ENCODE peak calls at places on chromosome 13, in nine cellular contexts. One of them, this sample, is unnamed. For H3K4me1, the result is how much of the 10 kb centered on the place peaks cover.

GRCh38 chr13:114157869-114158495 is 21.1 kb upstream of the CFAP97D2 start:
- DNase-seq in uterus: no peak
- DNase-seq in stomach: no peak
- DNase-seq in psoas muscle: no peak
- DNase-seq in mammary epithelial cell: no peak
- DNase-seq in endothelial cell of umbilical vein: no peak
- DNase-seq in BE2C: no peak
- DNase-seq in neural progenitor cell: no peak
- DNase-seq in upper lobe of right lung: no peak
- DNase-seq in this sample: no peak

GRCh38 chr13:112968910-112969691 is at the start of gene MCF2L:
- DNase-seq in stomach: peak
- DNase-seq in psoas muscle: no peak
- DNase-seq in mammary epithelial cell: no peak
- DNase-seq in neural progenitor cell: peak
- DNase-seq in BE2C: no peak
- DNase-seq in endothelial cell of umbilical vein: peak
- DNase-seq in upper lobe of right lung: peak
- DNase-seq in uterus: no peak
- DNase-seq in this sample: peak

GRCh38 chr13:110914293-110915056 is 394 bp downstream of the ANKRD10 start:
- DNase-seq in neural progenitor cell: peak
- DNase-seq in psoas muscle: peak
- DNase-seq in stomach: peak
- DNase-seq in upper lobe of right lung: peak
- DNase-seq in mammary epithelial cell: no peak
- DNase-seq in uterus: peak
- DNase-seq in endothelial cell of umbilical vein: peak
- DNase-seq in BE2C: peak
- DNase-seq in this sample: peak

GRCh38 chr13:110421696-110422395 is 114.8 kb downstream of the COL4A2 start:
- DNase-seq in upper lobe of right lung: no peak
- DNase-seq in mammary epithelial cell: no peak
- DNase-seq in endothelial cell of umbilical vein: no peak
- DNase-seq in neural progenitor cell: no peak
- DNase-seq in stomach: no peak
- DNase-seq in uterus: no peak
- DNase-seq in BE2C: no peak
- DNase-seq in psoas muscle: no peak
- DNase-seq in this sample: no peak

GRCh38 chr13:29520671-29521070 is 74.8 kb downstream of the SLC7A1 start:
- DNase-seq in neural progenitor cell: no peak
- DNase-seq in BE2C: no peak
- DNase-seq in mammary epithelial cell: no peak
- DNase-seq in upper lobe of right lung: no peak
- DNase-seq in endothelial cell of umbilical vein: peak
- DNase-seq in psoas muscle: no peak
- DNase-seq in uterus: no peak
- DNase-seq in stomach: no peak
- DNase-seq in this sample: no peak

GRCh38 chr13:112657850-112658445 is 31.9 kb upstream of the ATP11A start:
- DNase-seq in upper lobe of right lung: peak
- DNase-seq in BE2C: no peak
- DNase-seq in neural progenitor cell: no peak
- DNase-seq in psoas muscle: no peak
- DNase-seq in stomach: no peak
- DNase-seq in mammary epithelial cell: peak
- DNase-seq in endothelial cell of umbilical vein: no peak
- DNase-seq in uterus: peak
- DNase-seq in this sample: no peak

GRCh38 chr13:29922281-29922821 is 71.9 kb upstream of the UBL3 start:
- DNase-seq in mammary epithelial cell: peak
- DNase-seq in BE2C: no peak
- DNase-seq in stomach: no peak
- DNase-seq in psoas muscle: no peak
- DNase-seq in uterus: no peak
- DNase-seq in neural progenitor cell: no peak
- DNase-seq in endothelial cell of umbilical vein: no peak
- DNase-seq in upper lobe of right lung: no peak
- DNase-seq in this sample: no peak

GRCh38 chr13:53068841-53069520 is 40.4 kb downstream of the OLFM4 start:
- DNase-seq in BE2C: no peak
- DNase-seq in endothelial cell of umbilical vein: no peak
- DNase-seq in upper lobe of right lung: no peak
- DNase-seq in stomach: no peak
- DNase-seq in psoas muscle: no peak
- DNase-seq in mammary epithelial cell: no peak
- DNase-seq in uterus: no peak
- DNase-seq in neural progenitor cell: peak
- DNase-seq in this sample: no peak

GRCh38 chr13:30551194-30551593 is 66.5 kb upstream of the USPL1 start:
- DNase-seq in uterus: no peak
- DNase-seq in mammary epithelial cell: peak
- DNase-seq in BE2C: no peak
- DNase-seq in stomach: no peak
- DNase-seq in upper lobe of right lung: no peak
- DNase-seq in psoas muscle: no peak
- DNase-seq in endothelial cell of umbilical vein: peak
- DNase-seq in neural progenitor cell: peak
- DNase-seq in this sample: no peak

GRCh38 chr13:58933475-58933874 is 1230.3 kb downstream of the DIAPH3 start:
- DNase-seq in mammary epithelial cell: no peak
- DNase-seq in psoas muscle: no peak
- DNase-seq in neural progenitor cell: no peak
- DNase-seq in uterus: no peak
- DNase-seq in stomach: no peak
- DNase-seq in upper lobe of right lung: no peak
- DNase-seq in BE2C: no peak
- DNase-seq in endothelial cell of umbilical vein: no peak
- DNase-seq in this sample: no peak

GRCh38 chr13:111058796-111059506 is 56.2 kb upstream of the ARHGEF7 start:
- DNase-seq in psoas muscle: no peak
- DNase-seq in neural progenitor cell: no peak
- DNase-seq in stomach: no peak
- DNase-seq in endothelial cell of umbilical vein: no peak
- DNase-seq in BE2C: no peak
- DNase-seq in upper lobe of right lung: no peak
- DNase-seq in uterus: no peak
- DNase-seq in mammary epithelial cell: peak
- DNase-seq in this sample: no peak

GRCh38 chr13:113116206-113116800 is 6.3 kb upstream of the F10 start:
- DNase-seq in mammary epithelial cell: no peak
- DNase-seq in endothelial cell of umbilical vein: no peak
- DNase-seq in neural progenitor cell: no peak
- DNase-seq in upper lobe of right lung: no peak
- DNase-seq in uterus: no peak
- DNase-seq in stomach: peak
- DNase-seq in psoas muscle: no peak
- DNase-seq in BE2C: no peak
- DNase-seq in this sample: no peak

GRCh38 chr13:27339299-27339698 is 68.7 kb downstream of the RASL11A start:
- DNase-seq in uterus: no peak
- DNase-seq in BE2C: peak
- DNase-seq in mammary epithelial cell: peak
- DNase-seq in endothelial cell of umbilical vein: peak
- DNase-seq in psoas muscle: no peak
- DNase-seq in stomach: peak
- DNase-seq in neural progenitor cell: peak
- DNase-seq in upper lobe of right lung: no peak
- DNase-seq in this sample: peak

GRCh38 chr13:104414181-104414580 is 1348.0 kb upstream of the SLC10A2 start:
- DNase-seq in stomach: no peak
- DNase-seq in uterus: no peak
- DNase-seq in upper lobe of right lung: no peak
- DNase-seq in neural progenitor cell: no peak
- DNase-seq in endothelial cell of umbilical vein: no peak
- DNase-seq in mammary epithelial cell: no peak
- DNase-seq in psoas muscle: no peak
- DNase-seq in BE2C: no peak
- DNase-seq in this sample: no peak

DNA sequence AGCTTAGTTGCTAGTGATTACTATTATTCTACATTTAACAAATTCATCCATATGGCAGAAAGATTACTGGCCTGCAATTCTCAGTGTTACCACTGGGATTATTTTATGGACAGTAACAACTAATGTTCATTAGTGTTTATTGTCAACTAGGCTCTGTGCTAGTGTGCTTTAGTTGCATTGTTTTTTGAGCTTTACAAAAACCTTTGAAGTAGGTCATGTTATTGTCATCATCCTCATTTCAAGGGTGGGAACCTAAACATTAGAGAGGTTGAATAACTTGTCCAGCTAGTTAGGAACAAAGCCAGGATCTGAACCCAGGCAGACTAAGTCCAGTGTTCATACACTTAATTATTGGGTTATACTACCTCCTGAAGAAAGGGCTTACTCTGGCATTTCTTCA is 27.8 kb upstream of the TDRD3 start:
- DNase-seq in upper lobe of right lung: no peak
- DNase-seq in endothelial cell of umbilical vein: no peak
- DNase-seq in BE2C: no peak
- DNase-seq in mammary epithelial cell: peak
- DNase-seq in psoas muscle: no peak
- DNase-seq in stomach: no peak
- DNase-seq in neural progenitor cell: no peak
- DNase-seq in uterus: no peak
- DNase-seq in this sample: no peak
- TF ChIP-seq CTCF in upper lobe of right lung: peak
- TF ChIP-seq CTCF in endothelial cell of umbilical vein: no peak
- TF ChIP-seq CTCF in BE2C: peak
- TF ChIP-seq CTCF in mammary epithelial cell: peak
- TF ChIP-seq CTCF in psoas muscle: peak
- TF ChIP-seq CTCF in stomach: no peak
- TF ChIP-seq CTCF in neural progenitor cell: peak
- TF ChIP-seq CTCF in uterus: no peak
- TF ChIP-seq CTCF in this sample: peak

DNA sequence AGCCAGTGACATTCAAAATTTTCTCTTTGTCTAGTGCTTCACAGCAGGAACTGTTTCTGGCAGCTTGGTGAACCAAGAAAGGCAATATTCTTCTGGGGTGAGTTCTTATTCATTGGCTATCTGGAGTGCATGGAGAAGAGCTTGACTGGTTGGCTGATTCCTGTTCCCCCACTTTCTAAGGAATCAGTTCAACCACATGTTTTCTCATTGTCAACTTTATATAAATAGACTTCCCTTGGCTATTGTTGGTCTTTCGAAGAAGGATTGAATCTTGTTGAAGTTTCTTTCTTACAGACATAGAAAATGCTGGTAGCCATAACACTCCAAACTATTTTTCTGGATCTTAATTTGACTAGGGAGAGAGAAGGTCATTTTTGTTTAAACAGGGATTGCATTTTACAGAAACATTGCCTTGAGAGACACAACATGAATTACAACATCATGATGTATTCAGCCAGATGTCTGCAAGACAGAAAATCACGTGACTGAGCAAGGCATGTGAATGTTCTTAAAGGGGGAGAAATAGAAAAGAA is 85.2 kb downstream of the EDNRB start:
- DNase-seq in psoas muscle: no peak
- DNase-seq in neural progenitor cell: peak
- DNase-seq in upper lobe of right lung: no peak
- DNase-seq in endothelial cell of umbilical vein: no peak
- DNase-seq in BE2C: no peak
- DNase-seq in mammary epithelial cell: no peak
- DNase-seq in stomach: no peak
- DNase-seq in uterus: peak
- DNase-seq in this sample: no peak
- H3K4me3 ChIP-seq in psoas muscle: no peak
- H3K4me3 ChIP-seq in neural progenitor cell: no peak
- H3K4me3 ChIP-seq in upper lobe of right lung: no peak
- H3K4me3 ChIP-seq in endothelial cell of umbilical vein: no peak
- H3K4me3 ChIP-seq in BE2C: no peak
- H3K4me3 ChIP-seq in mammary epithelial cell: no peak
- H3K4me3 ChIP-seq in stomach: no peak
- H3K4me3 ChIP-seq in uterus: no peak
- H3K4me3 ChIP-seq in this sample: no peak

DNA sequence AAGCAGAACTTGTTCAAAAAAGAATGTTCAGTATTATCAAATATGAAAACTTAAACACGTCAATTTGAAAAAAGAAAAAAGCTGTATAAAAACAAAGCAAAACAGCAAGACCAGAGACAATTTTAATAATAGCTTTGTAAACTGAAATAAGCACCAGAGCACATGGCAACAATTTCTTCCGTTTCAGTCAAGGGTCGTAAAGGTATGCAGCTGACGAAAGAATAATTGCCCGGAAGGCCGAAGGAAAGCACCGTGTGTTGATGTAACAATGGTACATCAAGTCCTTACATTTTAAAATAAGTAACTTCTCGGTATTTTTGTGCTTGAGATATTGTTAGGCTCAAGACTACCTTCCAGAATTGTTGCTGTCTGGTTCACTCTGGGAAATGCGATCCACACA is 1.7 kb downstream of the PROSER1 start:
- DNase-seq in neural progenitor cell: no peak
- DNase-seq in stomach: no peak
- DNase-seq in upper lobe of right lung: no peak
- DNase-seq in mammary epithelial cell: peak
- DNase-seq in endothelial cell of umbilical vein: no peak
- DNase-seq in BE2C: no peak
- DNase-seq in uterus: no peak
- DNase-seq in psoas muscle: no peak
- DNase-seq in this sample: no peak
- H3K4me1 ChIP-seq in neural progenitor cell: under half
- H3K4me1 ChIP-seq in stomach: under half
- H3K4me1 ChIP-seq in upper lobe of right lung: under half
- H3K4me1 ChIP-seq in mammary epithelial cell: under half
- H3K4me1 ChIP-seq in endothelial cell of umbilical vein: under half
- H3K4me1 ChIP-seq in BE2C: under half
- H3K4me1 ChIP-seq in uterus: under half
- H3K4me1 ChIP-seq in psoas muscle: under half
- H3K4me1 ChIP-seq in this sample: under half

GRCh38 chr13:40013554-40013953 is 358.1 kb downstream of the COG6 start:
- DNase-seq in upper lobe of right lung: no peak
- DNase-seq in mammary epithelial cell: no peak
- DNase-seq in BE2C: no peak
- DNase-seq in psoas muscle: no peak
- DNase-seq in stomach: no peak
- DNase-seq in uterus: no peak
- DNase-seq in endothelial cell of umbilical vein: no peak
- DNase-seq in neural progenitor cell: no peak
- DNase-seq in this sample: no peak

GRCh38 chr13:40016953-40017660 is 361.6 kb downstream of the COG6 start:
- DNase-seq in endothelial cell of umbilical vein: peak
- DNase-seq in mammary epithelial cell: no peak
- DNase-seq in neural progenitor cell: no peak
- DNase-seq in upper lobe of right lung: no peak
- DNase-seq in uterus: no peak
- DNase-seq in BE2C: no peak
- DNase-seq in stomach: no peak
- DNase-seq in psoas muscle: no peak
- DNase-seq in this sample: no peak

DNA sequence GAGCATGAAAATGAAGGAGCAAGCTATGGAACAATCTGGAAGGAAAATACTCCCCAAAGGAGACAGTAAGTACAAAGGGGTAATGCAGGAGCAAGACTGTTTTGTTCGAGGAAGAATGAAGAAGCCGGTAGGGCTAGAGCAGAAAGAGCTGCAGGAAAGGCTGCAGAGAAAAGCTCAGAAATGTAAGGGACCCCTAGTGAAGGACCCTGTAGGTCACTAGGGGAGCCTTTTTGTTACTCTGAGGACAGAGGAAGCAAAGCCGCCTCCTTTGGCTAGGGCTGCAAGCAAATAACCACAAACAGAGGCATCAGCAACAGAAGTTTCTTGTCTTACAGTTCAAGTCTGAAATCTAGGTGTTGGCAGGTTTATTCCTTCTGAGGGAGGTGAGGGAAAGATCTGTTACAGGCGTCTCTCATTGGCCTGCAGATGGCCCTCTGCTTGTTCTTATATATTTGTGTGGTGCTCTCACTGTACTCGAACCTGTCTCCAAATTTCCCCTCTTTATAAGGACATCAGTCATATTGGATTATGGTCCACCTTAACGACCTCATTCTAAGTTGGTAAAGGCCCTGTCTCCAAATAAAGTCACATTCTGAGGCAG is 362.3 kb downstream of the COG6 start:
- DNase-seq in upper lobe of right lung: no peak
- DNase-seq in uterus: no peak
- DNase-seq in endothelial cell of umbilical vein: no peak
- DNase-seq in BE2C: no peak
- DNase-seq in neural progenitor cell: peak
- DNase-seq in stomach: no peak
- DNase-seq in psoas muscle: no peak
- DNase-seq in mammary epithelial cell: no peak
- DNase-seq in this sample: no peak
- TF ChIP-seq CTCF in upper lobe of right lung: no peak
- TF ChIP-seq CTCF in uterus: no peak
- TF ChIP-seq CTCF in endothelial cell of umbilical vein: no peak
- TF ChIP-seq CTCF in BE2C: no peak
- TF ChIP-seq CTCF in neural progenitor cell: no peak
- TF ChIP-seq CTCF in stomach: no peak
- TF ChIP-seq CTCF in psoas muscle: no peak
- TF ChIP-seq CTCF in mammary epithelial cell: no peak
- TF ChIP-seq CTCF in this sample: no peak

This sample was measured in Peyer's patch.